ENCODE peak calls at places on chromosomes 11 and 22, in ten cellular contexts. F is CD8-positive, alpha-beta memory T cell; C is A172; K is GM23248; O is Kasumi-1; M is H9; E is amniotic stem cell; B is activated T-cell treated with anti-CD3 and anti-CD28 coated beads, Interleukin-2, amount 50 U/mL, for 1 hour; D is cardiac muscle cell; Z is activated CD4-positive, alpha-beta T cell treated with anti-CD3 and anti-CD28 coated beads, Interleukin-2, amount 50 U/mL, for 1 hour. T is an unnamed sample.

GRCh38 chr22:50529416-50530279 is at the start of gene TYMP:
- DNase-seq in F (peak), C (no peak), K (peak), O (no peak), M (no peak), E (no peak), B (peak), D (no peak), Z (peak), T (no peak)

GRCh38 chr11:66035653-66036333 is 9.5 kb upstream of the CATSPER1 start:
- DNase-seq in F (no peak), C (no peak), K (no peak), O (no peak), M (no peak), E (no peak), B (no peak), D (no peak), Z (no peak), T (no peak)

GRCh38 chr22:50148991-50149721 is 21.4 kb upstream of the PANX2 start:
- DNase-seq in F (peak), C (peak), K (peak), O (peak), M (peak), E (no peak), B (peak), D (peak), Z (peak), T (peak)

GRCh38 chr11:67468509-67468834 is 579 bp downstream of the TMEM134 start:
- DNase-seq in F (no peak), C (no peak), K (no peak), O (no peak), M (no peak), E (no peak), B (no peak), D (no peak), Z (no peak), T (no peak)

GRCh38 chr11:79189055-79189454 is 251.8 kb downstream of the TENM4 start:
- DNase-seq in F (no peak), C (no peak), K (no peak), O (peak), M (no peak), E (no peak), B (no peak), D (no peak), Z (no peak), T (no peak)

GRCh38 chr11:27532652-27533325 is 26.2 kb upstream of the LIN7C start:
- DNase-seq in F (no peak), C (no peak), K (peak), O (no peak), M (no peak), E (no peak), B (no peak), D (no peak), Z (no peak), T (no peak)

GRCh38 chr11:126443120-126443519 is 87.6 kb downstream of the ST3GAL4 start:
- DNase-seq in F (no peak), C (no peak), K (no peak), O (no peak), M (no peak), E (no peak), B (no peak), D (no peak), Z (no peak), T (peak)

GRCh38 chr11:72460091-72460647 is 25.8 kb upstream of the CLPB start:
- DNase-seq in F (no peak), C (no peak), K (no peak), O (no peak), M (no peak), E (no peak), B (no peak), D (no peak), Z (no peak), T (no peak)

GRCh38 chr22:32204856-32205722 is at the start of gene RFPL2:
- DNase-seq in F (peak), C (peak), K (peak), O (no peak), M (peak), E (no peak), B (peak), D (peak), Z (no peak), T (no peak)

GRCh38 chr22:28051787-28052356 is 132.8 kb upstream of the PITPNB start:
- DNase-seq in F (no peak), C (peak), K (peak), O (peak), M (peak), E (no peak), B (peak), D (peak), Z (peak), T (peak)

GRCh38 chr11:121929581-121929980 is 186.4 kb downstream of the BLID start:
- DNase-seq in F (no peak), C (no peak), K (peak), O (no peak), M (no peak), E (no peak), B (no peak), D (peak), Z (no peak), T (no peak)

GRCh38 chr11:61145228-61146005 is 15.8 kb downstream of the VPS37C start:
- DNase-seq in F (no peak), C (no peak), K (no peak), O (no peak), M (no peak), E (no peak), B (no peak), D (no peak), Z (no peak), T (no peak)

GRCh38 chr22:32237905-32238304 is 17.2 kb downstream of the SLC5A4 start:
- DNase-seq in F (no peak), C (no peak), K (no peak), O (no peak), M (no peak), E (no peak), B (no peak), D (no peak), Z (no peak), T (peak)

GRCh38 chr11:20493340-20493739 is 105.8 kb downstream of the PRMT3 start:
- DNase-seq in F (no peak), C (no peak), K (no peak), O (no peak), M (no peak), E (no peak), B (no peak), D (no peak), Z (no peak), T (no peak)

GRCh38 chr22:44587004-44587793 is 89.2 kb upstream of the RTL6 start:
- DNase-seq in F (peak), C (no peak), K (peak), O (no peak), M (no peak), E (no peak), B (no peak), D (no peak), Z (no peak), T (peak)

GRCh38 chr11:67572747-67573419 is 10.7 kb upstream of the GSTP1 start:
- DNase-seq in F (no peak), C (peak), K (peak), O (peak), M (peak), E (peak), B (peak), D (peak), Z (no peak), T (no peak)

T was measured in NCI-H748 treated with DMSO at 0.1 percent for 48 hours.